ENCODE peak calls at places on chromosomes 11 and 22, in ten cellular contexts. A is heart right ventricle, V is IMR-90, P is hepatocyte, C is right atrium auricular region, B is adrenal gland, Y is stomach, Z is A549, F is neural progenitor cell, E is tibial nerve. H is an unnamed sample.
A peak's percentile ranks its signal among the peaks of the same experiment; 100 is the strongest.

GRCh38 chr11:623999-624704 is 603 bp downstream of the CDHR5 start:
- DNase-seq in P (peak; percentile 82), Y (peak; percentile 73), Z (peak; percentile 47), B (peak; percentile 26), A (no peak), C (no peak), E (no peak), F (no peak), V (no peak), H (peak; percentile 14)

GRCh38 chr11:78202733-78203167 is 14.0 kb downstream of the USP35 start:
- DNase-seq in P (no peak), E (no peak), C (no peak), A (no peak), Y (no peak), B (no peak), F (no peak), Z (no peak), V (no peak), H (no peak)

GRCh38 chr11:100220801-100221200 is 466.3 kb upstream of the ARHGAP42 start:
- DNase-seq in A (no peak), Z (no peak), P (no peak), C (no peak), E (no peak), F (peak; percentile 21), B (no peak), V (no peak), Y (no peak), H (no peak)

GRCh38 chr11:134338654-134339053 is 6.9 kb downstream of the GLB1L2 start:
- DNase-seq in F (no peak), Y (no peak), B (no peak), Z (no peak), V (no peak), P (no peak), A (no peak), E (no peak), C (no peak), H (no peak)

GRCh38 chr11:45405916-45406670 is 120.0 kb upstream of the SYT13 start:
- DNase-seq in B (no peak), A (no peak), P (no peak), F (no peak), Y (peak; percentile 11), C (no peak), E (no peak), Z (no peak), V (peak; percentile 23), H (no peak)

GRCh38 chr11:126317681-126318641 is 14.1 kb downstream of the DCPS start:
- DNase-seq in C (peak; percentile 93), B (peak; percentile 73), A (peak; percentile 81), Y (no peak), V (peak; percentile 83), Z (no peak), F (no peak), P (peak; percentile 64), E (peak; percentile 83), H (no peak)

GRCh38 chr11:108218455-108218854 is 4.0 kb downstream of the NPAT start:
- DNase-seq in Z (no peak), B (no peak), P (no peak), E (no peak), A (no peak), Y (no peak), F (no peak), V (peak; percentile 25), C (no peak), H (no peak)

GRCh38 chr11:77155556-77156130 is 27.6 kb downstream of the MYO7A start:
- DNase-seq in V (no peak), B (no peak), Z (no peak), C (no peak), P (no peak), F (no peak), Y (no peak), E (no peak), A (no peak), H (peak; percentile 20)

GRCh38 chr11:116505466-116506247 is 267.1 kb downstream of the BUD13 start:
- DNase-seq in Z (no peak), E (no peak), C (no peak), B (no peak), A (no peak), P (no peak), V (no peak), Y (no peak), F (no peak), H (no peak)

DNA sequence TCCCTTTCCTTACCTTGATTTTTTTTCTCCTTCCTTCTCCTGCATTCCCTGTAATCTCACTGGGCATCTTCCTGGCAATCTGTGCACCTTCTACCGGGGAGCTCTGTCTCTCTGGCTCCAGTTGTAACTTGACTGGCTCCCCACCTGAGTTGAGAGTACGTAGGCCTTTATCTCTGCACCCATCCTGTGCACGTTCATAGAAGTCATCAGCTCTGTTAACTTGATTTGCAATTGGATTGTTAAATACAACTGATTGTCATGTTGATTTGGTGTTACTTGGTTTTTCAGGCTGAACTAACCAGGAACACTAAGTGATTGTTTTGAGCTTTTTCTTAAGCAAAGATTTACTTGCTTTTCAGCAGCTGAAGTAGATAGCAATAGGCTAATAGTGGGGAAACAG is 11.8 kb downstream of the SWAP70 start:
- DNase-seq in A (no peak), B (no peak), Z (no peak), C (no peak), V (no peak), E (no peak), F (peak; percentile 13), Y (no peak), P (no peak), H (no peak)
- TF ChIP-seq CTCF in A (no peak), B (no peak), Z (no peak), C (no peak), V (no peak), E (no peak), F (no peak), Y (no peak), P (no peak), H (no peak)

GRCh38 chr11:67435031-67435726 is 2.3 kb downstream of the PTPRCAP start:
- DNase-seq in Y (no peak), B (no peak), E (no peak), P (no peak), Z (no peak), F (no peak), A (no peak), V (no peak), C (no peak), H (no peak)
- H3K4me1 ChIP-seq in Y (peaks cover 60% of the 10 kb centered on the region), B (no peaks in the 10 kb centered on the region), E (peaks cover 4% of the 10 kb centered on the region), P (no peaks in the 10 kb centered on the region), Z (peaks cover 15% of the 10 kb centered on the region), F (no peaks in the 10 kb centered on the region), A (no peaks in the 10 kb centered on the region), V (no peaks in the 10 kb centered on the region), C (peaks cover 38% of the 10 kb centered on the region), H (no peaks in the 10 kb centered on the region)

GRCh38 chr11:1876361-1877063 is 15.2 kb downstream of the PRR33 start:
- DNase-seq in V (no peak), Z (peak; percentile 80), A (peak; percentile 81), P (peak; percentile 79), Y (peak; percentile 47), F (peak; percentile 65), C (no peak), B (peak; percentile 69), E (no peak), H (peak; percentile 87)
- TF ChIP-seq CTCF in V (peak; percentile 44), Z (peak; percentile 61), A (peak; percentile 61), P (peak; percentile 56), Y (peak; percentile 41), F (peak; percentile 60), C (peak; percentile 69), B (peak; percentile 62), E (peak; percentile 45), H (peak; percentile 17)

GRCh38 chr22:45229181-45229580 is 11.5 kb downstream of the KIAA0930 start:
- DNase-seq in C (no peak), A (no peak), P (no peak), B (no peak), Z (no peak), Y (no peak), E (no peak), V (no peak), F (no peak), H (no peak)
- H3K4me1 ChIP-seq in C (peaks cover 19% of the 10 kb centered on the region), A (no peaks in the 10 kb centered on the region), P (peaks cover 6% of the 10 kb centered on the region), B (no peaks in the 10 kb centered on the region), Z (peaks cover 6% of the 10 kb centered on the region), Y (peaks cover 50% of the 10 kb centered on the region), E (peaks cover 43% of the 10 kb centered on the region), V (peaks cover 7% of the 10 kb centered on the region), F (peaks cover 21% of the 10 kb centered on the region), H (no peaks in the 10 kb centered on the region)